ENCODE peak calls at places on chromosomes 1 and 21, in nine cellular contexts. One of them, this sample, is unnamed.

GRCh38 chr1:185681034-185681633 is 53.1 kb upstream of the HMCN1 start:
- DNase-seq in IMR-90: peak; percentile 44
- DNase-seq in stomach: no peak
- DNase-seq in astrocyte: peak; percentile 14
- DNase-seq in transverse colon: no peak
- DNase-seq in K562: peak; percentile 43
- DNase-seq in neuronal stem cell: peak; percentile 26
- DNase-seq in tibial nerve: no peak
- DNase-seq in right lobe of liver: no peak
- DNase-seq in this sample: no peak

GRCh38 chr1:6672558-6672957 is 29.1 kb downstream of the DNAJC11 start:
- DNase-seq in astrocyte: no peak
- DNase-seq in right lobe of liver: no peak
- DNase-seq in stomach: no peak
- DNase-seq in tibial nerve: no peak
- DNase-seq in IMR-90: no peak
- DNase-seq in transverse colon: no peak
- DNase-seq in neuronal stem cell: no peak
- DNase-seq in K562: no peak
- DNase-seq in this sample: no peak

GRCh38 chr1:64935551-64936158 is 30.7 kb downstream of the JAK1 start:
- DNase-seq in right lobe of liver: no peak
- DNase-seq in astrocyte: no peak
- DNase-seq in neuronal stem cell: no peak
- DNase-seq in tibial nerve: no peak
- DNase-seq in stomach: no peak
- DNase-seq in IMR-90: no peak
- DNase-seq in transverse colon: peak; percentile 40
- DNase-seq in K562: no peak
- DNase-seq in this sample: no peak

GRCh38 chr21:42459583-42460215 is 36.3 kb downstream of the RSPH1 start:
- DNase-seq in neuronal stem cell: no peak
- DNase-seq in IMR-90: no peak
- DNase-seq in K562: no peak
- DNase-seq in stomach: no peak
- DNase-seq in transverse colon: peak; percentile 7
- DNase-seq in right lobe of liver: peak; percentile 11
- DNase-seq in astrocyte: no peak
- DNase-seq in tibial nerve: no peak
- DNase-seq in this sample: no peak

GRCh38 chr1:204988201-204988600 is 54.8 kb upstream of the CNTN2 start:
- DNase-seq in transverse colon: no peak
- DNase-seq in K562: no peak
- DNase-seq in right lobe of liver: no peak
- DNase-seq in stomach: no peak
- DNase-seq in tibial nerve: no peak
- DNase-seq in astrocyte: no peak
- DNase-seq in neuronal stem cell: peak; percentile 59
- DNase-seq in IMR-90: no peak
- DNase-seq in this sample: no peak

GRCh38 chr1:197521118-197521739 is 253.2 kb downstream of the CRB1 start:
- DNase-seq in astrocyte: peak; percentile 6
- DNase-seq in IMR-90: peak; percentile 44
- DNase-seq in K562: peak; percentile 48
- DNase-seq in tibial nerve: no peak
- DNase-seq in transverse colon: no peak
- DNase-seq in neuronal stem cell: peak; percentile 36
- DNase-seq in stomach: no peak
- DNase-seq in right lobe of liver: no peak
- DNase-seq in this sample: no peak

GRCh38 chr21:17769049-17769845 is 49.9 kb downstream of the C21orf91 start:
- DNase-seq in astrocyte: no peak
- DNase-seq in neuronal stem cell: no peak
- DNase-seq in transverse colon: no peak
- DNase-seq in stomach: no peak
- DNase-seq in right lobe of liver: no peak
- DNase-seq in tibial nerve: no peak
- DNase-seq in IMR-90: no peak
- DNase-seq in K562: no peak
- DNase-seq in this sample: no peak

GRCh38 chr1:154326546-154327465 is 1.5 kb downstream of the ATP8B2 start:
- DNase-seq in astrocyte: peak; percentile 73
- DNase-seq in stomach: no peak
- DNase-seq in neuronal stem cell: no peak
- DNase-seq in K562: no peak
- DNase-seq in tibial nerve: peak; percentile 71
- DNase-seq in transverse colon: no peak
- DNase-seq in IMR-90: peak; percentile 64
- DNase-seq in right lobe of liver: no peak
- DNase-seq in this sample: peak; percentile 60

GRCh38 chr1:234667891-234668576 is 58.1 kb upstream of the IRF2BP2 start:
- DNase-seq in neuronal stem cell: no peak
- DNase-seq in K562: no peak
- DNase-seq in IMR-90: no peak
- DNase-seq in transverse colon: no peak
- DNase-seq in right lobe of liver: no peak
- DNase-seq in astrocyte: no peak
- DNase-seq in stomach: no peak
- DNase-seq in tibial nerve: no peak
- DNase-seq in this sample: no peak

GRCh38 chr1:69252696-69253095 is 315.0 kb upstream of the LRRC7 start:
- DNase-seq in right lobe of liver: no peak
- DNase-seq in stomach: no peak
- DNase-seq in astrocyte: peak; percentile 4
- DNase-seq in IMR-90: no peak
- DNase-seq in transverse colon: no peak
- DNase-seq in neuronal stem cell: no peak
- DNase-seq in tibial nerve: no peak
- DNase-seq in K562: no peak
- DNase-seq in this sample: no peak

GRCh38 chr1:2345297-2346075 is 45.9 kb downstream of the MORN1 start:
- DNase-seq in astrocyte: no peak
- DNase-seq in right lobe of liver: peak; percentile 52
- DNase-seq in IMR-90: no peak
- DNase-seq in K562: peak; percentile 46
- DNase-seq in transverse colon: no peak
- DNase-seq in tibial nerve: no peak
- DNase-seq in neuronal stem cell: no peak
- DNase-seq in stomach: no peak
- DNase-seq in this sample: no peak

GRCh38 chr1:104648269-104648691 is 898.6 kb downstream of the AMY1C start:
- DNase-seq in K562: no peak
- DNase-seq in tibial nerve: no peak
- DNase-seq in IMR-90: no peak
- DNase-seq in transverse colon: no peak
- DNase-seq in stomach: no peak
- DNase-seq in astrocyte: no peak
- DNase-seq in neuronal stem cell: peak; percentile 32
- DNase-seq in right lobe of liver: no peak
- DNase-seq in this sample: no peak

GRCh38 chr1:109067883-109068282 is 7.9 kb downstream of the TAF13 start:
- DNase-seq in transverse colon: no peak
- DNase-seq in right lobe of liver: no peak
- DNase-seq in neuronal stem cell: no peak
- DNase-seq in stomach: no peak
- DNase-seq in K562: no peak
- DNase-seq in tibial nerve: no peak
- DNase-seq in IMR-90: no peak
- DNase-seq in astrocyte: no peak
- DNase-seq in this sample: no peak

GRCh38 chr1:109060707-109061106 is 15.1 kb downstream of the TAF13 start:
- DNase-seq in transverse colon: no peak
- DNase-seq in stomach: peak; percentile 49
- DNase-seq in IMR-90: no peak
- DNase-seq in astrocyte: no peak
- DNase-seq in K562: no peak
- DNase-seq in tibial nerve: no peak
- DNase-seq in right lobe of liver: no peak
- DNase-seq in neuronal stem cell: no peak
- DNase-seq in this sample: no peak

GRCh38 chr1:109061183-109061582 is 14.6 kb downstream of the TAF13 start:
- DNase-seq in neuronal stem cell: no peak
- DNase-seq in transverse colon: no peak
- DNase-seq in stomach: no peak
- DNase-seq in tibial nerve: no peak
- DNase-seq in K562: no peak
- DNase-seq in astrocyte: no peak
- DNase-seq in right lobe of liver: no peak
- DNase-seq in IMR-90: no peak
- DNase-seq in this sample: no peak

GRCh38 chr1:109065137-109065536 is 10.7 kb downstream of the TAF13 start:
- DNase-seq in stomach: no peak
- DNase-seq in IMR-90: no peak
- DNase-seq in neuronal stem cell: no peak
- DNase-seq in astrocyte: no peak
- DNase-seq in transverse colon: no peak
- DNase-seq in K562: no peak
- DNase-seq in tibial nerve: no peak
- DNase-seq in right lobe of liver: no peak
- DNase-seq in this sample: no peak
- H3K36me3 ChIP-seq in stomach: peaks cover 75% of the 10 kb centered on the region
- H3K36me3 ChIP-seq in IMR-90: peaks cover 31% of the 10 kb centered on the region
- H3K36me3 ChIP-seq in neuronal stem cell: peaks cover 2% of the 10 kb centered on the region
- H3K36me3 ChIP-seq in astrocyte: peaks cover 30% of the 10 kb centered on the region
- H3K36me3 ChIP-seq in transverse colon: peaks cover 21% of the 10 kb centered on the region
- H3K36me3 ChIP-seq in K562: peaks cover 59% of the 10 kb centered on the region
- H3K36me3 ChIP-seq in tibial nerve: no peaks in the 10 kb centered on the region
- H3K36me3 ChIP-seq in right lobe of liver: peaks cover 21% of the 10 kb centered on the region
- H3K36me3 ChIP-seq in this sample: peaks cover 11% of the 10 kb centered on the region

DNA sequence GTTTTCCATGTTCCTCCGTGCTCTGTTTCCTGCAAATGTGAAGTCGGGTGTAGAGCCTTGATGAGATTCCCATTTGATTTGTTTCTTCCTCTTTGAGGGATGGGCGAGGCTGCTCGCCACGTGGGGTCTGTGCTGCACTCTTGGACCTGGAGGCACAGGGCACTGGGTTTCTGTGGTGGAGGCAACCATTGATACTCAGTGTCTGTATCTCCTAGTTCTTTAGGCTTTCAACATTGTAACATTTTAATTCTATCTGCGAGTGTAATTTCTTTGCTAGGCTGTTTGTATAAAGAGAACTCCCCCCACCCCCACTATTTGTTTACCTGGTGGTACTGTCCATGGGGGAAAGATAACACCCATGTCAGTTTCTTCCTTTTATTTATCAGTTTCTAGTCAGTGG is 52.3 kb downstream of the GALNT2 start:
- DNase-seq in neuronal stem cell: no peak
- DNase-seq in transverse colon: no peak
- DNase-seq in right lobe of liver: no peak
- DNase-seq in astrocyte: no peak
- DNase-seq in K562: no peak
- DNase-seq in stomach: no peak
- DNase-seq in IMR-90: no peak
- DNase-seq in tibial nerve: no peak
- DNase-seq in this sample: no peak
- H3K27ac ChIP-seq in neuronal stem cell: no peak overlapping the region
- H3K27ac ChIP-seq in transverse colon: no peak overlapping the region
- H3K27ac ChIP-seq in right lobe of liver: no peak overlapping the region
- H3K27ac ChIP-seq in astrocyte: no peak overlapping the region
- H3K27ac ChIP-seq in K562: peak overlapping the region; percentile 5
- H3K27ac ChIP-seq in stomach: no peak overlapping the region
- H3K27ac ChIP-seq in IMR-90: no peak overlapping the region
- H3K27ac ChIP-seq in tibial nerve: no peak overlapping the region
- H3K27ac ChIP-seq in this sample: no peak overlapping the region

GRCh38 chr1:206684003-206684402 is 702 bp upstream of the MAPKAPK2 start:
- DNase-seq in tibial nerve: no peak
- DNase-seq in astrocyte: no peak
- DNase-seq in IMR-90: no peak
- DNase-seq in right lobe of liver: no peak
- DNase-seq in K562: no peak
- DNase-seq in neuronal stem cell: no peak
- DNase-seq in transverse colon: no peak
- DNase-seq in stomach: no peak
- DNase-seq in this sample: no peak

GRCh38 chr1:206685749-206686485 is 1.2 kb downstream of the MAPKAPK2 start:
- DNase-seq in transverse colon: peak; percentile 53
- DNase-seq in K562: peak; percentile 59
- DNase-seq in stomach: peak; percentile 60
- DNase-seq in tibial nerve: no peak
- DNase-seq in astrocyte: peak; percentile 72
- DNase-seq in neuronal stem cell: peak; percentile 61
- DNase-seq in IMR-90: peak; percentile 80
- DNase-seq in right lobe of liver: peak; percentile 73
- DNase-seq in this sample: no peak

GRCh38 chr1:206685256-206685748 is 597 bp downstream of the MAPKAPK2 start:
- DNase-seq in astrocyte: no peak
- DNase-seq in tibial nerve: no peak
- DNase-seq in right lobe of liver: peak; percentile 65
- DNase-seq in neuronal stem cell: peak; percentile 36
- DNase-seq in IMR-90: peak; percentile 53
- DNase-seq in transverse colon: no peak
- DNase-seq in K562: peak; percentile 72
- DNase-seq in stomach: no peak
- DNase-seq in this sample: no peak

GRCh38 chr1:206683313-206683712 is 1.4 kb upstream of the MAPKAPK2 start:
- DNase-seq in transverse colon: no peak
- DNase-seq in stomach: no peak
- DNase-seq in K562: no peak
- DNase-seq in IMR-90: no peak
- DNase-seq in neuronal stem cell: no peak
- DNase-seq in right lobe of liver: no peak
- DNase-seq in tibial nerve: no peak
- DNase-seq in astrocyte: no peak
- DNase-seq in this sample: no peak

DNA sequence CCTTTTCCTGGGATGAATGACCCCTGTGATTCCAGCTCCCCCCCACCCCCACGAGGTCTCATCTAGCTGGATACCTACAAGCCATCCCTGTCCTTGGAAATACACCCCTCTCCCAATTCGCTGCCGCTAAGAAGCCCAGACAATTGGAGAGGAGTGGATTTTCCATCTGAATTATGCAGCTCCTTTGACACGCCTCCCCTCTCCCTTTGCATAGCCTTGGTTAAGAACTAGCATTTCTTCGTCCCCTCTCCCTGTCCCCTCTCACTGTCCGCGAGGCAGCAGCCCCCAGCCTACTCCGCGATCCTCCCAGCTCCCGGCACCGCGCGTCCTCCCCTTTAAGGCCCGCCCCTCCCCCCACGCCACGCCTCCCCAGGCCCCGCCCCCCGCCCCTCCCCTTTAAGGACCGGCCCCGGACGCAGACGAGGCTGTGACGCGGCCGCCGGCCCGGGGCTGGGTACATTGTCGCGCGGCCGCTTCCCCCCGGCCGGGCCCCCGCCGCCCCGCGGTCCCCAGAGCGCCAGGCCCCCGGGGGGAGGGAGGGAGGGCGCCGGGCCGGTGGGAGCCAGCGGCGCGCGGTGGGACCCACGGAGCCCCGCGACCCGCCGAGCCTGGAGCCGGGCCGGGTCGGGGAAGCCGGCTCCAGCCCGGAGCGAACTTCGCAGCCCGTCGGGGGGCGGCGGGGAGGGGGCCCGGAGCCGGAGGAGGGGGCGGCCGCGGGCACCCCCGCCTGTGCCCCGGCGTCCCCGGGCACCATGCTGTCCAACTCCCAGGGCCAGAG is at the start of gene MAPKAPK2:
- DNase-seq in right lobe of liver: peak; percentile 87
- DNase-seq in neuronal stem cell: peak; percentile 76
- DNase-seq in tibial nerve: peak; percentile 75
- DNase-seq in astrocyte: no peak
- DNase-seq in stomach: peak; percentile 86
- DNase-seq in IMR-90: peak; percentile 61
- DNase-seq in K562: peak; percentile 99
- DNase-seq in transverse colon: peak; percentile 82
- DNase-seq in this sample: no peak
- H3K4me1 ChIP-seq in right lobe of liver: peaks cover 2% of the 10 kb centered on the region
- H3K4me1 ChIP-seq in neuronal stem cell: peaks cover 19% of the 10 kb centered on the region
- H3K4me1 ChIP-seq in tibial nerve: peaks cover 28% of the 10 kb centered on the region
- H3K4me1 ChIP-seq in astrocyte: peaks cover 24% of the 10 kb centered on the region
- H3K4me1 ChIP-seq in stomach: peaks cover 48% of the 10 kb centered on the region
- H3K4me1 ChIP-seq in IMR-90: peaks cover 16% of the 10 kb centered on the region
- H3K4me1 ChIP-seq in K562: peaks cover 61% of the 10 kb centered on the region
- H3K4me1 ChIP-seq in transverse colon: peaks cover 53% of the 10 kb centered on the region
- H3K4me1 ChIP-seq in this sample: peaks cover 25% of the 10 kb centered on the region

GRCh38 chr1:45200906-45201500 is 5.4 kb downstream of the ZSWIM5 start:
- DNase-seq in transverse colon: no peak
- DNase-seq in tibial nerve: no peak
- DNase-seq in neuronal stem cell: no peak
- DNase-seq in K562: no peak
- DNase-seq in IMR-90: no peak
- DNase-seq in astrocyte: no peak
- DNase-seq in stomach: no peak
- DNase-seq in right lobe of liver: no peak
- DNase-seq in this sample: no peak
- H3K36me3 ChIP-seq in transverse colon: no peaks in the 10 kb centered on the region
- H3K36me3 ChIP-seq in tibial nerve: no peaks in the 10 kb centered on the region
- H3K36me3 ChIP-seq in neuronal stem cell: no peaks in the 10 kb centered on the region
- H3K36me3 ChIP-seq in K562: no peaks in the 10 kb centered on the region
- H3K36me3 ChIP-seq in IMR-90: no peaks in the 10 kb centered on the region
- H3K36me3 ChIP-seq in astrocyte: no peaks in the 10 kb centered on the region
- H3K36me3 ChIP-seq in stomach: no peaks in the 10 kb centered on the region
- H3K36me3 ChIP-seq in right lobe of liver: no peaks in the 10 kb centered on the region
- H3K36me3 ChIP-seq in this sample: no peaks in the 10 kb centered on the region